ENCODE peak calls at places on chromosomes 11 and 22, in nine cellular contexts. O is body of pancreas; F is neural progenitor cell; J is Peyer's patch; Q is CD8-positive, alpha-beta memory T cell; Y is kidney; T is ascending aorta; I is HCT116; G is suprapubic skin. D is an unnamed sample.

GRCh38 chr11:114307524-114308203 is 11.5 kb downstream of the NNMT start:
- DNase-seq in O (peak), F (no peak), J (no peak), Q (no peak), Y (peak), T (peak), I (no peak), G (peak), D (no peak)

GRCh38 chr11:74325649-74326645 is 14.5 kb upstream of the P4HA3 start:
- DNase-seq in O (peak), F (no peak), J (no peak), Q (no peak), Y (peak), T (peak), I (no peak), G (peak), D (no peak)

GRCh38 chr22:29769723-29770321 is 2.7 kb downstream of the UQCR10 start:
- DNase-seq in O (no peak), F (no peak), J (no peak), Q (no peak), Y (no peak), T (no peak), I (no peak), G (no peak), D (no peak)

GRCh38 chr11:130156108-130157022 is 3.2 kb upstream of the ST14 start:
- DNase-seq in O (no peak), F (no peak), J (no peak), Q (no peak), Y (no peak), T (no peak), I (no peak), G (no peak), D (no peak)

GRCh38 chr11:19345519-19345847 is 104.7 kb upstream of the E2F8 start:
- DNase-seq in O (no peak), F (peak), J (no peak), Q (no peak), Y (peak), T (no peak), I (no peak), G (no peak), D (no peak)

GRCh38 chr22:39089928-39090327 is 7.1 kb upstream of the APOBEC3H start:
- DNase-seq in O (no peak), F (no peak), J (no peak), Q (no peak), Y (no peak), T (no peak), I (no peak), G (no peak), D (no peak)

GRCh38 chr11:6596237-6596877 is 7.1 kb downstream of the RRP8 start:
- DNase-seq in O (no peak), F (no peak), J (no peak), Q (no peak), Y (no peak), T (no peak), I (no peak), G (no peak), D (no peak)

GRCh38 chr11:102279641-102280170 is 37.6 kb upstream of the BIRC3 start:
- DNase-seq in O (no peak), F (no peak), J (no peak), Q (no peak), Y (no peak), T (no peak), I (no peak), G (no peak), D (no peak)

GRCh38 chr11:22976146-22976545 is 115.9 kb upstream of the CCDC179 start:
- DNase-seq in O (peak), F (no peak), J (no peak), Q (no peak), Y (no peak), T (no peak), I (no peak), G (no peak), D (no peak)

GRCh38 chr11:128593281-128593680 is 5.9 kb upstream of the ETS1 start:
- DNase-seq in O (no peak), F (peak), J (no peak), Q (no peak), Y (no peak), T (no peak), I (no peak), G (no peak), D (no peak)

GRCh38 chr11:64207247-64208085 is 945 bp downstream of the FERMT3 start:
- DNase-seq in O (peak), F (peak), J (peak), Q (peak), Y (peak), T (peak), I (no peak), G (peak), D (no peak)

GRCh38 chr11:64204464-64204989 is 2.0 kb upstream of the FERMT3 start:
- DNase-seq in O (peak), F (peak), J (peak), Q (peak), Y (peak), T (peak), I (peak), G (peak), D (peak)

GRCh38 chr11:64208796-64209562 is 2.5 kb downstream of the FERMT3 start:
- DNase-seq in O (no peak), F (peak), J (no peak), Q (no peak), Y (no peak), T (no peak), I (no peak), G (no peak), D (no peak)

GRCh38 chr11:64208086-64208795 is 1.7 kb downstream of the FERMT3 start:
- DNase-seq in O (no peak), F (peak), J (no peak), Q (peak), Y (peak), T (no peak), I (no peak), G (no peak), D (no peak)

DNA sequence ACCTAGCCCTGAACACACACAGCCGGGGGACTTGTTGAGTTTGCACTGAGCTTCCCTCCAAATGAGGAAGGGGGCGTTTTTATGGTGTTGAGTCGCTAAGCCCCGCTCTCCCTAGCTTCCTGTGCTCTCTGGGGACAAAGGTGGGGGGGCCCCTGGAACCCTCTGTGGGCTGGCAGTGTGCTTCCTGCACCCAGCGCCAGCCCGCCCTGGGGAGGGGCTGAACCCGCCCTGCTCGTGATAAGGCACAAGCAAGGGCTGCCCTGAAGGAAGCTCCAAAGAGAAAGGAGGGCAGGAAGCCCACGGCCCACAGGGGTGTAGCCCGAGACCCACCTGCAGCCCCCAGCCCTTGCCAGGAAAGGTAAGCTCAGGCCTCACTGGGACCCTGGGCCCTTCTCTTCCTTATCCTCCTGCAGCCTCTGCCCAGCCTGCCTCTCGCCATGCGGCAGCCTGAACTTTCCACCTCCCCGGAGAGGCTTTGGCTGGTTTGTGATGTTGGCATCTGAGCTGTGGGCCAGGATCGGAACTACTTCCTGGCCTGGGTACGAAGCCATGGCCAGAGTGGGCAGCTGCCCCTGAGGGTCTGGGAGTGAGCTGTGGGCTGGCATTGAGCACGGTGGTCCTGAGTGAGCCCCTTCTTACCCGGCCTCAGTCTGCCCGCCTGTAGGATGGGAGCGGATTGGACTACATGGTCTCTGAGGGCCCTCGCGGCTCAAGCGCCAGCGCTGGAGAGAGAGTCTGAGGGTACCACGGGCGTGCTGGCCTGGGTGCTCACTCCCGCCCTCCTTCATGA is at the start of gene FERMT3:
- DNase-seq in O (peak), F (no peak), J (peak), Q (peak), Y (peak), T (peak), I (no peak), G (peak), D (no peak)
- H3K27ac ChIP-seq in O (peak), F (peak), J (peak), Q (peak), Y (peak), T (peak), I (no peak), G (peak), D (no peak)

GRCh38 chr11:80443177-80443576 is 1002.3 kb upstream of the TENM4 start:
- DNase-seq in O (no peak), F (no peak), J (no peak), Q (no peak), Y (no peak), T (no peak), I (no peak), G (no peak), D (no peak)
- H3K4me3 ChIP-seq in O (no peak), F (no peak), J (no peak), Q (no peak), Y (no peak), T (no peak), I (no peak), G (no peak), D (no peak)

GRCh38 chr11:119375629-119376196 is 5.8 kb downstream of the USP2 start:
- DNase-seq in O (peak), F (peak), J (no peak), Q (no peak), Y (peak), T (peak), I (no peak), G (peak), D (no peak)

GRCh38 chr11:119377112-119377901 is 4.2 kb downstream of the USP2 start:
- DNase-seq in O (no peak), F (no peak), J (no peak), Q (no peak), Y (peak), T (peak), I (no peak), G (peak), D (no peak)

GRCh38 chr11:119374632-119375394 is 6.7 kb downstream of the USP2 start:
- DNase-seq in O (no peak), F (no peak), J (no peak), Q (no peak), Y (peak), T (peak), I (no peak), G (peak), D (no peak)

GRCh38 chr11:119377961-119378667 is 3.4 kb downstream of the USP2 start:
- DNase-seq in O (no peak), F (peak), J (no peak), Q (no peak), Y (peak), T (peak), I (no peak), G (peak), D (no peak)

GRCh38 chr11:119376197-119376847 is 5.2 kb downstream of the USP2 start:
- DNase-seq in O (peak), F (peak), J (no peak), Q (no peak), Y (peak), T (peak), I (no peak), G (peak), D (no peak)
- H3K27ac ChIP-seq in O (peak), F (no peak), J (peak), Q (no peak), Y (peak), T (peak), I (no peak), G (peak), D (no peak)

GRCh38 chr11:86421976-86422770 is 47.5 kb downstream of the CCDC81 start:
- DNase-seq in O (no peak), F (no peak), J (no peak), Q (no peak), Y (no peak), T (no peak), I (no peak), G (no peak), D (no peak)
- H3K4me3 ChIP-seq in O (no peak), F (no peak), J (no peak), Q (no peak), Y (no peak), T (no peak), I (no peak), G (no peak), D (no peak)

GRCh38 chr11:95282337-95282751 is 51.3 kb upstream of the SESN3 start:
- DNase-seq in O (no peak), F (peak), J (no peak), Q (no peak), Y (no peak), T (no peak), I (no peak), G (no peak), D (no peak)
- H3K27ac ChIP-seq in O (no peak), F (peak), J (no peak), Q (no peak), Y (no peak), T (no peak), I (no peak), G (no peak), D (no peak)

GRCh38 chr11:32318071-32318815 is 117.1 kb downstream of the WT1 start:
- DNase-seq in O (no peak), F (no peak), J (no peak), Q (no peak), Y (no peak), T (no peak), I (no peak), G (no peak), D (no peak)
- H3K4me3 ChIP-seq in O (no peak), F (no peak), J (no peak), Q (no peak), Y (no peak), T (no peak), I (no peak), G (no peak), D (no peak)

GRCh38 chr22:41925783-41926460 is 684 bp downstream of the TNFRSF13C start:
- DNase-seq in O (peak), F (peak), J (peak), Q (peak), Y (no peak), T (no peak), I (no peak), G (no peak), D (no peak)

GRCh38 chr22:41931701-41932269 is 5.2 kb upstream of the TNFRSF13C start:
- DNase-seq in O (no peak), F (no peak), J (peak), Q (no peak), Y (no peak), T (no peak), I (no peak), G (no peak), D (no peak)

GRCh38 chr22:41929158-41929896 is 2.7 kb upstream of the TNFRSF13C start:
- DNase-seq in O (no peak), F (no peak), J (peak), Q (no peak), Y (no peak), T (no peak), I (no peak), G (no peak), D (no peak)

GRCh38 chr22:41928416-41929157 is 2.0 kb upstream of the TNFRSF13C start:
- DNase-seq in O (no peak), F (no peak), J (peak), Q (no peak), Y (no peak), T (no peak), I (no peak), G (no peak), D (no peak)

GRCh38 chr22:41927813-41928212 is 1.2 kb upstream of the TNFRSF13C start:
- DNase-seq in O (no peak), F (no peak), J (no peak), Q (no peak), Y (no peak), T (no peak), I (no peak), G (no peak), D (no peak)
- H3K27ac ChIP-seq in O (no peak), F (no peak), J (no peak), Q (no peak), Y (no peak), T (no peak), I (peak), G (no peak), D (no peak)

GRCh38 chr11:61507962-61508824 is at the start of gene LRRC10B:
- DNase-seq in O (peak), F (peak), J (no peak), Q (no peak), Y (no peak), T (no peak), I (peak), G (no peak), D (no peak)

GRCh38 chr11:61511383-61511782 is 2.8 kb downstream of the LRRC10B start:
- DNase-seq in O (no peak), F (peak), J (no peak), Q (no peak), Y (no peak), T (no peak), I (no peak), G (no peak), D (no peak)

GRCh38 chr11:61510980-61511373 is 2.4 kb downstream of the LRRC10B start:
- DNase-seq in O (no peak), F (no peak), J (no peak), Q (no peak), Y (no peak), T (no peak), I (no peak), G (no peak), D (no peak)

GRCh38 chr11:61510178-61510979 is 1.8 kb downstream of the LRRC10B start:
- DNase-seq in O (no peak), F (no peak), J (no peak), Q (no peak), Y (no peak), T (no peak), I (no peak), G (no peak), D (no peak)

DNA sequence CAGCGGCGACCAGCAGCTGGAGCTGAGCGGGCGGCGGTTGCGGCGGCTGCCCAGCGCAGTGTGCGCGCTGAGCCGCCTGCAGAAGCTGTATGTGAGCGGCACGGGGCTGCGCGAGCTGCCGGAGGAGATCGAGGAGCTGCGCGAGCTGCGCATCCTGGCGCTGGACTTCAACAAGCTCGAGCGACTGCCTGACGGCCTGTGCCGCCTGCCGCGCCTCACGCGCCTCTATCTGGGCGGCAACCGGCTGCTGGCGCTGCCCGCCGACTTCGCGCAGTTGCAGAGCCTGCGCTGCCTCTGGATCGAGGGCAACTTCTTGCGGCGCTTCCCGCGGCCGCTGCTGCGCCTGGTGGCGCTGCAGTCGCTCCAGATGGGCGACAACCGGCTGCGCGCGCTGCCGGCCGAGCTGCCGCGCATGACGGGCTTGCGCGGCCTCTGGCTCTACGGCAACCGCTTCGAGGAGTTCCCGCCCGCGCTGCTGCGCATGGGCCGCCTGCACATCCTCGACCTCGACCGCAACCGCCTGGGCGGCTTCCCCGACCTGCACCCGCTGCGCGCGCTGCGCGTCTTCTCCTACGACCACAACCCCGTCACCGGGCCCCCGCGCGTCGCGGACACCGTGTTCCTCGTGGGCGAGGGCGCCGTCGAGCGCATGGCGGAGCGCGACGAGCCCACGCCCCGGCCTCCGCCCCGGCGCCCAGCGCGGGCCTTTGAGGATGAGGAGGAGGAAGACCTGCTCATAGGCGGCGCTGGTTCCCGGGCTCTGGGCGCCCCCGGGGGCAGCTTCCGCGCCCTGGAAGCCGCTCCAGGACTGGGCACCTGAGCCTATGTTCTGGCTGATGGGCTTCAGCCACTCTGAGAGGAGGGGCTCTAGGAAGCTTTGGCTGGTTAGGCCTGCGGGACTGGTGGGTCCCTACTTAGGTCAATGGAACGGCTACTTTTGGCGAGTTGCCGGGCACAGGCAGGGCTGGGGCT is 795 bp downstream of the LRRC10B start:
- DNase-seq in O (peak), F (peak), J (no peak), Q (peak), Y (peak), T (peak), I (peak), G (no peak), D (no peak)
- H3K4me3 ChIP-seq in O (no peak), F (peak), J (peak), Q (no peak), Y (no peak), T (peak), I (no peak), G (peak), D (peak)